ENCODE peak calls at places on chromosomes 6 and 20, in four cellular contexts. E is astrocyte, Z is cardiac muscle cell, F is testis. Q is an unnamed sample.

GRCh38 chr20:63896136-63896890 is 1.4 kb downstream of the DNAJC5 start:
- DNase-seq in E (peak; percentile 21), Z (peak; percentile 28), F (peak; percentile 64), Q (peak; percentile 67)

GRCh38 chr6:129744201-129744879 is 34.4 kb upstream of the ARHGAP18 start:
- DNase-seq in E (peak; percentile 92), Z (no peak), F (no peak), Q (no peak)

GRCh38 chr6:28953039-28953872 is 29.5 kb upstream of the TRIM27 start:
- DNase-seq in E (peak; percentile 35), Z (peak; percentile 21), F (no peak), Q (peak; percentile 75)

GRCh38 chr20:57947421-57948176 is 237.8 kb upstream of the PMEPA1 start:
- DNase-seq in E (peak; percentile 88), Z (no peak), F (no peak), Q (no peak)

GRCh38 chr6:4889701-4890100 is 113.5 kb downstream of the CDYL start:
- DNase-seq in E (no peak), Z (no peak), F (no peak), Q (no peak)

GRCh38 chr6:139820191-139820590 is 445.7 kb upstream of the CITED2 start:
- DNase-seq in E (peak; percentile 83), Z (no peak), F (no peak), Q (no peak)

GRCh38 chr6:131065824-131066171 is 2.8 kb upstream of the EPB41L2 start:
- DNase-seq in E (no peak), Z (no peak), F (no peak), Q (no peak)

GRCh38 chr6:119894801-119895200 is 545.2 kb upstream of the MAN1A1 start:
- DNase-seq in E (no peak), Z (peak; percentile 23), F (no peak), Q (no peak)

GRCh38 chr20:63497138-63497945 is 1.5 kb downstream of the EEF1A2 start:
- DNase-seq in E (no peak), Z (no peak), F (no peak), Q (peak; percentile 64)

GRCh38 chr6:74479960-74480359 is 725.9 kb downstream of the COL12A1 start:
- DNase-seq in E (no peak), Z (no peak), F (no peak), Q (no peak)

GRCh38 chr6:169157474-169158181 is 96.0 kb downstream of the THBS2 start:
- DNase-seq in E (no peak), Z (no peak), F (no peak), Q (peak; percentile 29)

GRCh38 chr6:152112503-152113261 is 305.2 kb downstream of the ESR1 start:
- DNase-seq in E (no peak), Z (no peak), F (no peak), Q (no peak)

GRCh38 chr6:15464211-15464725 is 198.6 kb downstream of the DTNBP1 start:
- DNase-seq in E (no peak), Z (peak; percentile 22), F (peak; percentile 38), Q (peak; percentile 56)

GRCh38 chr6:27178001-27178730 is 69.3 kb upstream of the PRSS16 start:
- DNase-seq in E (peak; percentile 93), Z (peak; percentile 56), F (peak; percentile 69), Q (peak; percentile 27)

GRCh38 chr6:15077964-15078363 is 167.9 kb upstream of the JARID2 start:
- DNase-seq in E (no peak), Z (no peak), F (no peak), Q (peak; percentile 88)

GRCh38 chr6:3147914-3148757 is 9.2 kb downstream of the TUBB2A start:
- DNase-seq in E (no peak), Z (no peak), F (no peak), Q (peak; percentile 57)

GRCh38 chr6:92922216-92922806 is 497.0 kb downstream of the EPHA7 start:
- DNase-seq in E (no peak), Z (no peak), F (no peak), Q (no peak)

DNA sequence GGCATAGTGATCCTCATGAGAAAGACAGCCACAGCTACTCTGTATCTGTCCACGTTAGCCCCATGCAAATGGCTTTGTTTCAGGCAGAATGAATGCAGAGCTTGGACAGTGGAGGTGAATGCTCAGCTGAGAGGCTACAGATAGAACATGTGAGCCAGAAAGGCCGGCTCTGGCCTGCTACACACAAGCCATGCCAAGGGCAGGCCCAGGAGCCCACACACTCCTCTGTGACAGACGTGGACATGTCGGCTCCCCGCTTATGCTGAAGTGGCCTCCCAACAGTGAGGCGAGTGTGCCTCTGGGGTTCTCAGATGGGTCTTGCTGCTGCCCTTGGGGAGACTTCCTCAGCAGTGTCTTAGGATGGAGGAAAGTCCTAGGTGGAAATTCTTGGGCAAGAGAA is 159.6 kb downstream of the SYNDIG1 start:
- DNase-seq in E (no peak), Z (no peak), F (no peak), Q (no peak)
- H3K27me3 ChIP-seq in E (no peaks in the 10 kb centered on the region), Z (no peaks in the 10 kb centered on the region), F (no peaks in the 10 kb centered on the region), Q (no peaks in the 10 kb centered on the region)

GRCh38 chr6:163354779-163355431 is 59.6 kb upstream of the QKI start:
- DNase-seq in E (peak; percentile 53), Z (no peak), F (peak; percentile 88), Q (no peak)
- H3K4me3 ChIP-seq in E (peak overlapping the region; percentile 40), Z (no peak overlapping the region), F (no peak overlapping the region), Q (no peak overlapping the region)

GRCh38 chr6:155890409-155890808 is 434.8 kb upstream of the NOX3 start:
- DNase-seq in E (no peak), Z (no peak), F (no peak), Q (no peak)
- H3K27me3 ChIP-seq in E (no peaks in the 10 kb centered on the region), Z (no peaks in the 10 kb centered on the region), F (no peaks in the 10 kb centered on the region), Q (no peaks in the 10 kb centered on the region)

GRCh38 chr6:89032599-89032998 is 48.0 kb upstream of the PNRC1 start:
- DNase-seq in E (no peak), Z (no peak), F (no peak), Q (no peak)

GRCh38 chr6:89037156-89037900 is 43.2 kb upstream of the PNRC1 start:
- DNase-seq in E (no peak), Z (no peak), F (no peak), Q (no peak)

GRCh38 chr6:89034586-89035251 is 45.8 kb upstream of the PNRC1 start:
- DNase-seq in E (peak; percentile 62), Z (no peak), F (peak; percentile 32), Q (no peak)

GRCh38 chr6:89035252-89036106 is 45.1 kb upstream of the PNRC1 start:
- DNase-seq in E (peak; percentile 98), Z (peak; percentile 54), F (peak; percentile 88), Q (no peak)
- H3K4me3 ChIP-seq in E (no peak overlapping the region), Z (no peak overlapping the region), F (no peak overlapping the region), Q (no peak overlapping the region)

DNA sequence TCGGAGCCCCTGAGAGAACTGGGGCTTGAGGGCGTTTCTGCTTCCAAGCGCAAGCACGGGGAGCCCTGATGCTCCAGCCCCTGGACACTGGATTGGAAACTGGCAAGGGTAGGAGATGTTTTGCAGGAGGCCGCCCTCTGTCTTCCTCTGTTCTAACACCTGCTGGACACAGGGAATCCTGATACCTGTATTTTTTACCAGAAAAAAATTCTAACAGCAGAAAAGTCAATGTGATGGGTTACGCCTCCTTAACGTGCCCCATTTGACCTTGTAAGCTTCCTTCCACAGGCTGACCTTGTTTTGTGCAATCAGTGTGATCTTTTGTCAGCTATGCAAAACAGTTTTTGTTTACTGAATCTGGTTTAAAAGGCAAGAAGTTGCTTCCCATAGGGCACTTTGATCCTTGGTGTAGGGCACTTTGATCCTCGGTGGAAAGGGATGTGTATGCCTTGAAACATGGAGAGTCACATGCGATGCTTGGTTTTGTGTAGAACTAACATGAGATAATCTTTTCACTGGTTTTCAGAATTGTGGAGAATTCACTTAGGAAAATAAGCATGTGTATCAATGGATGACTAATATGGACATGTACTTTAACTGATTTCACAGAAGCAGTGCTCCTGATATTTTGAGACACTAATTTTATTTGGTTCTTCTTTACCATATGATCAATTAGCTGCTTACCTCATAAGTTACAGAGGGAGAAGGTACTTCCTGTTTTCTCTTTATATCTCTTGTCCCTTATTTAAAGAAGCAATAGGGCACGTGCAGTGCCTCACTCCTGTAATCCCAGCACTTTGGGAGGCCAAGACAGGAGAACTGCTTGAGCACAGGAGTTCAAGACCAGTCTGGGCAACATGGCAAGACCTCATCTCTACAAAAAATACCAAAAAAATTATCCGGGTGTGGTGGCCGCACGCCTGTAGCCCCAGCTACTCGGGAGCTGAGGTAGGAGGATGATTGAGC is 59.9 kb upstream of the MAP3K4 start:
- DNase-seq in E (no peak), Z (no peak), F (peak; percentile 18), Q (no peak)
- H3K27me3 ChIP-seq in E (no peaks in the 10 kb centered on the region), Z (no peaks in the 10 kb centered on the region), F (no peaks in the 10 kb centered on the region), Q (peaks cover 6% of the 10 kb centered on the region)

GRCh38 chr6:136773473-136773796 is 18.8 kb downstream of the MAP3K5 start:
- DNase-seq in E (no peak), Z (no peak), F (no peak), Q (no peak)
- H3K4me3 ChIP-seq in E (no peak overlapping the region), Z (no peak overlapping the region), F (no peak overlapping the region), Q (no peak overlapping the region)

GRCh38 chr20:568865-569415 is 25.4 kb upstream of the CSNK2A1 start:
- DNase-seq in E (no peak), Z (no peak), F (no peak), Q (peak; percentile 41)

GRCh38 chr20:574297-574942 is 30.8 kb upstream of the CSNK2A1 start:
- DNase-seq in E (no peak), Z (no peak), F (no peak), Q (peak; percentile 72)

GRCh38 chr20:573414-574296 is 30.1 kb upstream of the CSNK2A1 start:
- DNase-seq in E (no peak), Z (no peak), F (no peak), Q (no peak)

GRCh38 chr20:572752-573151 is 29.2 kb upstream of the CSNK2A1 start:
- DNase-seq in E (no peak), Z (no peak), F (no peak), Q (no peak)

DNA sequence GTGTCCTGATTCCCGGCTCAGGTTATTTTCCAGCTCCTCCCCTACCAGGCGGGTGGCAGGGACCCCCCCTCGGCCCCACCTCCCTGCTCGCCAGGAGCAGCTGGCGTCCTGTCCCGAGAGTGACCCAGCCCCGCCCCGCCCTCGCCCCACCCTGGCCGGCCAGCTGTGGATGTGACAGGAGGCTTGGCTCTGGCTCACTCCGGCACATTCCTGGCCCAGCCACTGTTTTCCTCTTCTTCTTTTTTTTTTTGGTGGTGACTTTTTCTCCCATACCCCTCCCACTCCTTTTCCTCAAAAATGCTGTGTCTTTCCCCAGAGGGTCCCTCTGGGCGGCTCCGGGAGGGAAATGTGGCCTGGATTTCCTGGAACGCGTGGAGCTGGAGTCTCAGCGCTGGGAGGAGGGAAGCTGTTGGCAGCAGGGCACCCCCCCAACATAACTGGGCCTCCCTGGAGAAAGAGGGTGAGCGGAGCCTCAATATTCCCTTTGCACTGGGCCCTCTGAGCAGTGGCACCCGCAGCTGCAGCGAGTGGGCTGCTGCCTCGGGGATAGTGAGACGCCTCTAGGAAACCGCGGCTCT is 28.3 kb upstream of the CSNK2A1 start:
- DNase-seq in E (peak; percentile 8), Z (peak; percentile 25), F (peak; percentile 33), Q (peak; percentile 81)
- H3K27me3 ChIP-seq in E (peaks cover 10% of the 10 kb centered on the region), Z (no peaks in the 10 kb centered on the region), F (no peaks in the 10 kb centered on the region), Q (no peaks in the 10 kb centered on the region)

Q was measured in H7.